ENCODE peak calls at places on chromosomes 2 and 18, in nine cellular contexts. B is AG04450, K is cardiac muscle cell, E is upper lobe of right lung, A is pancreas, G is left ventricle myocardium inferior, I is right atrium auricular region, J is WERI-Rb-1, M is body of pancreas. W is an unnamed sample.

GRCh38 chr18:13568443-13569392 is 157.6 kb downstream of the FAM210A start:
- DNase-seq in I (no peak), A (no peak), E (no peak), B (no peak), G (no peak), M (no peak), K (no peak), J (no peak), W (no peak)

GRCh38 chr18:69402219-69402989 is 1.7 kb downstream of the DOK6 start:
- DNase-seq in B (no peak), M (no peak), K (peak; percentile 35), I (no peak), A (no peak), G (no peak), J (no peak), E (no peak), W (no peak)

GRCh38 chr2:149075868-149076267 is 37.4 kb downstream of the LYPD6B start:
- DNase-seq in A (no peak), I (no peak), B (no peak), J (no peak), G (no peak), K (no peak), E (no peak), M (no peak), W (no peak)

GRCh38 chr2:238101891-238102841 is 2.0 kb downstream of the ESPNL start:
- DNase-seq in E (peak; percentile 60), G (no peak), J (peak; percentile 60), I (no peak), B (no peak), K (no peak), A (peak; percentile 57), M (no peak), W (peak; percentile 12)

GRCh38 chr2:169997140-169997887 is 170.1 kb downstream of the UBR3 start:
- DNase-seq in E (no peak), I (no peak), M (no peak), G (no peak), J (no peak), K (no peak), B (no peak), A (no peak), W (no peak)

GRCh38 chr18:9333441-9334350 is 877 bp upstream of the TWSG1 start:
- DNase-seq in K (no peak), G (no peak), A (peak; percentile 63), J (no peak), M (no peak), I (peak; percentile 58), B (no peak), E (no peak), W (no peak)

GRCh38 chr2:160407393-160408204 is 86.0 kb downstream of the RBMS1 start:
- DNase-seq in I (no peak), B (no peak), K (peak; percentile 66), J (peak; percentile 40), E (peak; percentile 88), A (peak; percentile 81), M (peak; percentile 47), G (peak; percentile 66), W (peak; percentile 83)

GRCh38 chr2:186542002-186542401 is 47.9 kb upstream of the ITGAV start:
- DNase-seq in G (no peak), M (no peak), A (no peak), K (no peak), J (no peak), I (no peak), E (no peak), B (no peak), W (no peak)

GRCh38 chr2:21754164-21754788 is 630.5 kb downstream of the TDRD15 start:
- DNase-seq in B (no peak), A (no peak), I (no peak), J (peak; percentile 36), E (no peak), K (peak; percentile 26), G (no peak), M (no peak), W (no peak)

GRCh38 chr2:3492951-3493609 is 26.3 kb downstream of the ADI1 start:
- DNase-seq in M (peak; percentile 35), G (no peak), A (no peak), K (no peak), I (peak; percentile 68), E (peak; percentile 57), B (peak; percentile 91), J (no peak), W (peak; percentile 77)

GRCh38 chr2:204491528-204491927 is 53.7 kb upstream of the PARD3B start:
- DNase-seq in K (no peak), G (no peak), M (peak; percentile 13), A (no peak), B (no peak), E (no peak), I (no peak), J (no peak), W (no peak)

GRCh38 chr2:43083710-43084698 is 142.4 kb downstream of the ZFP36L2 start:
- DNase-seq in E (no peak), B (no peak), J (peak; percentile 64), I (no peak), G (peak; percentile 54), A (no peak), K (peak; percentile 50), M (no peak), W (peak; percentile 89)

GRCh38 chr2:237096201-237096600 is 10.5 kb downstream of the COPS8 start:
- DNase-seq in K (no peak), J (no peak), M (no peak), I (no peak), A (no peak), E (no peak), B (no peak), G (no peak), W (no peak)

GRCh38 chr18:59303006-59303405 is 15.4 kb downstream of the CPLX4 start:
- DNase-seq in M (no peak), I (no peak), G (no peak), A (no peak), K (no peak), E (no peak), J (peak; percentile 86), B (no peak), W (no peak)

GRCh38 chr18:76306685-76307292 is 188.3 kb downstream of the ZNF516 start:
- DNase-seq in K (no peak), E (no peak), J (no peak), I (no peak), M (no peak), G (no peak), B (no peak), A (no peak), W (no peak)

GRCh38 chr2:147543056-147543455 is 301.8 kb upstream of the ACVR2A start:
- DNase-seq in G (no peak), A (no peak), K (no peak), B (no peak), J (no peak), I (no peak), E (no peak), M (no peak), W (no peak)

GRCh38 chr2:136319227-136319626 is 201.3 kb upstream of the CXCR4 start:
- DNase-seq in M (no peak), E (no peak), J (no peak), A (no peak), B (no peak), G (no peak), I (no peak), K (no peak), W (no peak)

GRCh38 chr2:98757904-98758421 is 27.0 kb upstream of the MGAT4A start:
- DNase-seq in E (peak; percentile 79), A (peak; percentile 68), K (no peak), B (peak; percentile 10), M (peak; percentile 76), J (no peak), G (peak; percentile 57), I (peak; percentile 85), W (peak; percentile 69)

GRCh38 chr2:110702514-110702913 is 24.7 kb upstream of the BUB1 start:
- DNase-seq in G (no peak), E (no peak), M (no peak), J (no peak), I (no peak), A (no peak), K (no peak), B (no peak), W (no peak)

GRCh38 chr2:186891219-186891621 is 42.2 kb upstream of the ZSWIM2 start:
- DNase-seq in B (no peak), E (no peak), G (no peak), I (no peak), M (no peak), K (no peak), A (no peak), J (no peak), W (no peak)

GRCh38 chr18:69400253-69400975 is at the start of gene DOK6:
- DNase-seq in A (peak; percentile 59), G (peak; percentile 66), E (peak; percentile 62), J (peak; percentile 80), M (peak; percentile 21), K (peak; percentile 95), I (peak; percentile 74), B (no peak), W (peak; percentile 51)

GRCh38 chr2:66925128-66925527 is 472.0 kb upstream of the ETAA1 start:
- DNase-seq in M (no peak), G (no peak), A (no peak), E (no peak), K (no peak), B (no peak), J (no peak), I (no peak), W (no peak)

GRCh38 chr2:39394427-39395002 is 42.6 kb downstream of the MAP4K3 start:
- DNase-seq in M (no peak), B (no peak), K (no peak), E (no peak), A (no peak), I (no peak), J (no peak), G (no peak), W (no peak)

GRCh38 chr2:129347486-129348217 is 631.8 kb upstream of the RAB6C start:
- DNase-seq in I (no peak), K (no peak), B (no peak), E (no peak), A (no peak), J (no peak), M (no peak), G (no peak), W (no peak)
- H3K27ac ChIP-seq in I (no peak overlapping the region), K (no peak overlapping the region), B (no peak overlapping the region), E (no peak overlapping the region), A (no peak overlapping the region), J (no peak overlapping the region), M (no peak overlapping the region), G (no peak overlapping the region), W (no peak overlapping the region)

GRCh38 chr18:74496508-74497307 is 545 bp downstream of the CNDP2 start:
- DNase-seq in I (peak; percentile 65), J (peak; percentile 78), B (peak; percentile 8), M (peak; percentile 67), E (peak; percentile 87), K (peak; percentile 73), A (no peak), G (peak; percentile 68), W (peak; percentile 83)
- TF ChIP-seq CTCF in I (no peak), J (peak; percentile 26), B (peak; percentile 15), M (peak; percentile 19), E (peak; percentile 25), K (peak; percentile 18), A (no peak), G (peak; percentile 41), W (peak; percentile 26)

GRCh38 chr2:179341152-179341866 is 76.7 kb upstream of the SESTD1 start:
- DNase-seq in G (no peak), M (peak; percentile 36), E (no peak), J (no peak), K (no peak), A (no peak), I (no peak), B (no peak), W (no peak)
- H3K27ac ChIP-seq in G (no peak overlapping the region), M (no peak overlapping the region), E (no peak overlapping the region), J (no peak overlapping the region), K (no peak overlapping the region), A (no peak overlapping the region), I (no peak overlapping the region), B (no peak overlapping the region), W (no peak overlapping the region)

GRCh38 chr2:181411105-181411849 is 45.9 kb upstream of the ITGA4 start:
- DNase-seq in M (no peak), A (no peak), J (peak; percentile 98), I (no peak), K (peak; percentile 35), B (no peak), G (no peak), E (no peak), W (no peak)
- TF ChIP-seq CTCF in M (no peak), A (no peak), J (no peak), I (no peak), K (no peak), B (no peak), G (no peak), E (no peak), W (no peak)

W was measured in psoas muscle.